ENCODE peak calls at places on chromosomes 5 and 9, in six cellular contexts. A, G, R, Y, E and K are unnamed samples.

GRCh38 chr5:33937700-33938506 is 1.7 kb downstream of the RXFP3 start:
- DNase-seq in A (no peak), G (no peak), R (no peak), Y (no peak), E (no peak), K (no peak)

GRCh38 chr5:67723873-67724272 is 491.7 kb upstream of the PIK3R1 start:
- DNase-seq in A (no peak), G (no peak), R (no peak), Y (no peak), E (no peak), K (no peak)

GRCh38 chr5:66861402-66861801 is 265.2 kb downstream of the MAST4 start:
- DNase-seq in A (no peak), G (no peak), R (no peak), Y (no peak), E (no peak), K (no peak)

GRCh38 chr9:83138422-83139135 is 75.6 kb upstream of the RASEF start:
- DNase-seq in A (no peak), G (no peak), R (no peak), Y (no peak), E (no peak), K (no peak)

GRCh38 chr9:93143830-93144530 is 9.9 kb upstream of the NINJ1 start:
- DNase-seq in A (no peak), G (no peak), R (no peak), Y (no peak), E (peak; percentile 42), K (no peak)

GRCh38 chr9:113622600-113623400 is 159.3 kb downstream of the RGS3 start:
- DNase-seq in A (peak; percentile 74), G (no peak), R (peak; percentile 44), Y (peak; percentile 77), E (no peak), K (no peak)

GRCh38 chr9:115674091-115674490 is 479.5 kb upstream of the PAPPA start:
- DNase-seq in A (no peak), G (no peak), R (no peak), Y (no peak), E (no peak), K (no peak)

GRCh38 chr9:69078581-69078980 is 43.0 kb downstream of the FXN start:
- DNase-seq in A (no peak), G (no peak), R (no peak), Y (no peak), E (no peak), K (peak; percentile 26)

GRCh38 chr5:144812770-144813169 is 642.1 kb downstream of the KCTD16 start:
- DNase-seq in A (no peak), G (no peak), R (no peak), Y (no peak), E (no peak), K (no peak)

GRCh38 chr5:168528521-168529360 is at the start of gene FBLL1:
- DNase-seq in A (peak; percentile 19), G (no peak), R (no peak), Y (no peak), E (no peak), K (no peak)

GRCh38 chr5:10632110-10632903 is 68.4 kb downstream of the ANKRD33B start:
- DNase-seq in A (no peak), G (no peak), R (peak; percentile 92), Y (no peak), E (peak; percentile 53), K (no peak)

GRCh38 chr5:94785111-94785510 is 166.6 kb downstream of the SLF1 start:
- DNase-seq in A (no peak), G (no peak), R (no peak), Y (no peak), E (no peak), K (no peak)

GRCh38 chr9:73855206-73855605 is 641.9 kb upstream of the RORB start:
- DNase-seq in A (no peak), G (no peak), R (no peak), Y (no peak), E (no peak), K (no peak)
- TF ChIP-seq EP300 in A (no peak), G (no peak), R (no peak), Y (no peak), E (no peak), K (no peak)

GRCh38 chr9:108913391-108913790 is 20.5 kb downstream of the ELP1 start:
- DNase-seq in A (no peak), G (no peak), R (no peak), Y (no peak), E (no peak), K (no peak)

GRCh38 chr9:108911820-108912219 is 22.1 kb downstream of the ELP1 start:
- DNase-seq in A (peak; percentile 15), G (no peak), R (no peak), Y (no peak), E (no peak), K (no peak)

GRCh38 chr9:108910914-108911313 is 23.0 kb downstream of the ELP1 start:
- DNase-seq in A (no peak), G (no peak), R (no peak), Y (no peak), E (no peak), K (no peak)

DNA sequence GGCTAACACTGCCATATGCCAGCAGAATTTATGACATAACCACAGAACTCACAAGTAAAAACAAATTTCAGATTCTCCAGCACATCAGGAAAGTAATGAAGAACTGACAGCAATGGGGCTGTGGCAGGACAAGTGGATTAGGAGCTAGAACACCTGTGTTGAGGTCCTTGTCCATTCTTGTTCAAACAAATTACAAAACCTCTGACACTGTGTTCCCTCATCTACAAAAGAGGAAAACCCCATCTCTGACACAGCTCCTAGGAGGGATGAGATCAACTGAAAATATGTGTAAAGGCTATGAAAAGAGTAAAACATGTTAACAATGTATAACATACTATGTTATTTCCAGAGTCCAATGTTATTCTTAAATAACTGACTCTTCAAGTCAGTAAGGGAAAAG is 23.5 kb downstream of the ELP1 start:
- DNase-seq in A (no peak), G (no peak), R (no peak), Y (no peak), E (no peak), K (no peak)
- H3K36me3 ChIP-seq in A (peaks cover 30% of the 10 kb centered on the region), G (peaks cover 98% of the 10 kb centered on the region), R (peaks cover 12% of the 10 kb centered on the region), Y (peaks cover 8% of the 10 kb centered on the region), E (peaks cover 52% of the 10 kb centered on the region), K (peaks cover 6% of the 10 kb centered on the region)

GRCh38 chr5:72608922-72609321 is 101.7 kb upstream of the ZNF366 start:
- DNase-seq in A (no peak), G (no peak), R (no peak), Y (no peak), E (no peak), K (no peak)

GRCh38 chr5:72618699-72619098 is 111.5 kb upstream of the ZNF366 start:
- DNase-seq in A (no peak), G (no peak), R (no peak), Y (no peak), E (no peak), K (no peak)

GRCh38 chr5:72611111-72611724 is 104.0 kb upstream of the ZNF366 start:
- DNase-seq in A (peak; percentile 43), G (peak; percentile 76), R (no peak), Y (peak; percentile 39), E (peak; percentile 74), K (peak; percentile 48)

GRCh38 chr5:72612810-72613209 is 105.6 kb upstream of the ZNF366 start:
- DNase-seq in A (no peak), G (no peak), R (no peak), Y (no peak), E (no peak), K (no peak)

GRCh38 chr5:72613515-72613914 is 106.3 kb upstream of the ZNF366 start:
- DNase-seq in A (no peak), G (no peak), R (no peak), Y (no peak), E (no peak), K (no peak)
- H3K27ac ChIP-seq in A (no peak overlapping the region), G (no peak overlapping the region), R (no peak overlapping the region), Y (no peak overlapping the region), E (peak overlapping the region; percentile 41), K (no peak overlapping the region)

DNA sequence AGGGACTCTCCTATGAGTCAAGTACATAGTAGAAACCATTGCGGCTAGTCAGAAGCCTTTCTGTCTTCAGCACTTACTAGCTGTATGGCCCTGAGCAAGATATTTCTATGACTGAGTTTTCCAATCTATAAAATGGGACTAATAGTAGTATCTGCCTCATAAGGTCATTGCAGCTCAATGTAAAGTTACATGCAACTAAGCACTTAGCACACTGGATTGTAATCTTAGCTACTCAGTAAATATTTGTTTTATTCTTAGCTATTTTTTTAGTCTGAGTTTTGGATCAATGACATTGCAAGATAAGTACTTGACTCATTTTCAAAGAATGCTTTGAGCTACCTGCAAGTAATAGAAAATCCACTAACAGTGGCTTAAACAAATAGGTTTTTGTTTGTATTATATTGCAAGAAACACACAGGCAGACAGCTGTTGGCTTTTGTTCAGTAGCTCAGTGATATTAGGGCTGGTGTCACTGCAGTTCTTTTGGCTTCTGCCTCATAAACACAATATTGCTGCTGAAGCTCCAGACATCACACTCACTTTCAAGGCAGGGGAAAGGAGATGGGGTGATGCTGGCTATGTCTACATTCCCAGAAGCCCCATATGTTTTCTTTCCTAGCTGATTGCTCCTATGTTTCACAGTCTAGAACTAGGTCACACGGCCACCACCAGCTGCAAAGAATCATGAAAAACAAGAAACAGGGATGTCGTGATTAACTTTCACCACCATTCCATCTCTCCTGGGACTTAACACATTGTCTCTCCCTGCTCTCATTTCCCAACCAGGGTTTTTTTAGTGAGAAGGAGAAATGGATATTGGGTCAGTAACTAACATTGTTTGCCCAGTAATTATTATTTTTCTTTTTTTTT is 26.9 kb upstream of the FAT2 start:
- DNase-seq in A (peak; percentile 87), G (no peak), R (no peak), Y (no peak), E (no peak), K (no peak)
- TF ChIP-seq EP300 in A (peak; percentile 76), G (no peak), R (no peak), Y (no peak), E (no peak), K (no peak)

DNA sequence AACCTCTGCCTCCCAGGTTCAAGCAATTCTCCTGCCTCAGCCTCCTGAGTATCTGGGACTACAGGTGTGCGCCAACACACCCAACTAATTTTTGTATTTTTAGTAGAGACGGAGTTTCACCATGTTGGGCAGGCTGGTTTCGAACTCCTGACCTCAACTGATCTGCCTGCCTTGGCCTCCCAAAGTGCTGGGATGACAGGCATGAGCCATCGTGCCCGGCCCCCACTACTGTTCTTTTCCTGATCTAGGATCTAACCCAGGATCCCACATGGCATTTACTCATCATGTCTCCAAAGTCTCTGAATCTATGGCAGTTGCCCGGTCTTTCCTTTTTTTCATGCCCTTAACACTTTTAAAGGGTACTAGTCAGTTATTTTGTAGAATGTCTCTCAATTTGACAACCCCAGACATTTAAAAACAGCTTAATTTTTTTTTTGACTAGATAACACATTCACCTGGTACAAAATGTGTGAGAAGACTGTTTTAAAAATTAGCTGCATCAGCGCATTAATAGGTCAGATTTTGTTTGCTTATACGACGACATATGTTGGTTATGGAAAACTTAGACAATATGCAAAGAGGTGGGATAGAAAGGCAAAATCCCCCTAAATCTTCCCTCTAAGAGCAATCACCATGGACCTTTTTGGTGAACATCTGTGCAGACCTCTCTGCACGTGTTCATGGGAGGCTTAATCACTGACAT is 46.5 kb downstream of the STOM start:
- DNase-seq in A (no peak), G (no peak), R (no peak), Y (no peak), E (no peak), K (no peak)
- H3K36me3 ChIP-seq in A (peaks cover 40% of the 10 kb centered on the region), G (peaks cover 95% of the 10 kb centered on the region), R (no peaks in the 10 kb centered on the region), Y (no peaks in the 10 kb centered on the region), E (peaks cover 48% of the 10 kb centered on the region), K (peaks cover 90% of the 10 kb centered on the region)